ENCODE peak calls at places on chromosomes 1 and 21, in seven cellular contexts. J, K, L, Q, N, D and W are unnamed samples.

GRCh38 chr1:234978397-234979291 is 150.0 kb downstream of the TOMM20 start:
- DNase-seq in J (peak; percentile 87), K (peak; percentile 75), L (no peak), Q (peak; percentile 68), N (no peak), D (peak; percentile 70), W (peak; percentile 94)

GRCh38 chr1:152185544-152186391 is 26.7 kb upstream of the RPTN start:
- DNase-seq in J (peak; percentile 81), K (peak; percentile 78), L (no peak), Q (peak; percentile 88), N (peak; percentile 26), D (peak; percentile 66), W (peak; percentile 77)

GRCh38 chr1:23403355-23403734 is 21.2 kb downstream of the TCEA3 start:
- DNase-seq in J (no peak), K (no peak), L (no peak), Q (no peak), N (no peak), D (no peak), W (no peak)

GRCh38 chr1:91735266-91735845 is 150.6 kb downstream of the TGFBR3 start:
- DNase-seq in J (no peak), K (no peak), L (no peak), Q (no peak), N (no peak), D (no peak), W (no peak)

GRCh38 chr1:45848714-45849113 is 45.3 kb downstream of the MAST2 start:
- DNase-seq in J (peak; percentile 28), K (peak; percentile 43), L (no peak), Q (no peak), N (no peak), D (no peak), W (no peak)

GRCh38 chr1:20787100-20787774 is at the start of gene HP1BP3:
- DNase-seq in J (peak; percentile 81), K (peak; percentile 65), L (peak; percentile 82), Q (peak; percentile 61), N (peak; percentile 15), D (peak; percentile 32), W (peak; percentile 62)

GRCh38 chr1:76090284-76091180 is 16.0 kb downstream of the ST6GALNAC3 start:
- DNase-seq in J (no peak), K (no peak), L (no peak), Q (no peak), N (no peak), D (no peak), W (no peak)

GRCh38 chr1:73635021-73635420 is 563.0 kb downstream of the LRRIQ3 start:
- DNase-seq in J (no peak), K (no peak), L (no peak), Q (peak; percentile 17), N (no peak), D (no peak), W (no peak)

GRCh38 chr1:107246775-107247345 is 106.0 kb downstream of the NTNG1 start:
- DNase-seq in J (no peak), K (no peak), L (no peak), Q (no peak), N (no peak), D (no peak), W (no peak)

GRCh38 chr1:204672482-204673216 is 12.9 kb downstream of the LRRN2 start:
- DNase-seq in J (no peak), K (no peak), L (no peak), Q (no peak), N (no peak), D (no peak), W (no peak)

GRCh38 chr1:207807395-207808321 is 55.8 kb downstream of the CD46 start:
- DNase-seq in J (no peak), K (no peak), L (no peak), Q (no peak), N (no peak), D (no peak), W (no peak)

GRCh38 chr1:180981596-180982387 is 40.9 kb downstream of the STX6 start:
- DNase-seq in J (no peak), K (no peak), L (no peak), Q (no peak), N (no peak), D (no peak), W (no peak)

GRCh38 chr21:45937721-45938452 is 43.7 kb upstream of the COL6A1 start:
- DNase-seq in J (no peak), K (peak; percentile 29), L (no peak), Q (no peak), N (no peak), D (no peak), W (no peak)

GRCh38 chr1:94694234-94694915 is 125.8 kb upstream of the SLC44A3 start:
- DNase-seq in J (no peak), K (no peak), L (no peak), Q (no peak), N (no peak), D (no peak), W (no peak)

GRCh38 chr1:156727914-156728598 is at the start of gene METTL25B:
- DNase-seq in J (peak; percentile 82), K (peak; percentile 75), L (peak; percentile 79), Q (peak; percentile 88), N (no peak), D (peak; percentile 70), W (peak; percentile 77)

GRCh38 chr1:226408285-226409184 is 642 bp upstream of the PARP1 start:
- DNase-seq in J (no peak), K (no peak), L (no peak), Q (no peak), N (no peak), D (no peak), W (no peak)

GRCh38 chr1:115166531-115167091 is 77.3 kb upstream of the TSPAN2 start:
- DNase-seq in J (peak; percentile 89), K (peak; percentile 83), L (no peak), Q (no peak), N (no peak), D (peak; percentile 81), W (peak; percentile 68)

GRCh38 chr1:24481843-24482610 is 20.6 kb upstream of the RCAN3 start:
- DNase-seq in J (peak; percentile 28), K (no peak), L (no peak), Q (no peak), N (no peak), D (no peak), W (no peak)

GRCh38 chr1:111620412-111620971 is 903 bp downstream of the RAP1A start:
- DNase-seq in J (peak; percentile 25), K (peak; percentile 25), L (no peak), Q (peak; percentile 21), N (no peak), D (no peak), W (no peak)

GRCh38 chr1:94463056-94463764 is 45.0 kb downstream of the ABCD3 start:
- DNase-seq in J (no peak), K (no peak), L (no peak), Q (no peak), N (no peak), D (no peak), W (no peak)

GRCh38 chr21:42466700-42467612 is 29.1 kb downstream of the RSPH1 start:
- DNase-seq in J (peak; percentile 4), K (peak; percentile 11), L (no peak), Q (peak; percentile 26), N (no peak), D (no peak), W (peak; percentile 15)

GRCh38 chr1:41538741-41539415 is 54.4 kb upstream of the EDN2 start:
- DNase-seq in J (no peak), K (no peak), L (peak; percentile 27), Q (no peak), N (no peak), D (no peak), W (no peak)

GRCh38 chr21:45333583-45334121 is 46.0 kb upstream of the POFUT2 start:
- DNase-seq in J (peak; percentile 51), K (peak; percentile 49), L (peak; percentile 62), Q (peak; percentile 48), N (no peak), D (no peak), W (no peak)

GRCh38 chr1:158003409-158003805 is 10.0 kb downstream of the KIRREL1 start:
- DNase-seq in J (peak; percentile 81), K (peak; percentile 76), L (no peak), Q (peak; percentile 47), N (no peak), D (peak; percentile 57), W (peak; percentile 35)

GRCh38 chr1:36641776-36642175 is 159.1 kb upstream of the CSF3R start:
- DNase-seq in J (no peak), K (no peak), L (no peak), Q (no peak), N (no peak), D (no peak), W (no peak)

GRCh38 chr1:59751801-59752200 is 62.9 kb upstream of the HOOK1 start:
- DNase-seq in J (peak; percentile 20), K (no peak), L (no peak), Q (peak; percentile 32), N (no peak), D (no peak), W (peak; percentile 32)

GRCh38 chr1:111415461-111415860 is 12.1 kb downstream of the OVGP1 start:
- DNase-seq in J (no peak), K (no peak), L (no peak), Q (no peak), N (no peak), D (no peak), W (no peak)

GRCh38 chr1:33957854-33958253 is 94.0 kb downstream of the HMGB4 start:
- DNase-seq in J (no peak), K (no peak), L (no peak), Q (no peak), N (no peak), D (no peak), W (no peak)

GRCh38 chr1:70910013-70910412 is 137.6 kb downstream of the PTGER3 start:
- DNase-seq in J (no peak), K (no peak), L (no peak), Q (no peak), N (no peak), D (no peak), W (no peak)

GRCh38 chr1:155080250-155081228 is 1.9 kb downstream of the EFNA3 start:
- DNase-seq in J (peak; percentile 19), K (no peak), L (peak; percentile 85), Q (no peak), N (no peak), D (no peak), W (no peak)

GRCh38 chr1:7389201-7389785 is 381.8 kb upstream of the VAMP3 start:
- DNase-seq in J (no peak), K (peak; percentile 16), L (peak; percentile 37), Q (no peak), N (no peak), D (no peak), W (peak; percentile 77)

GRCh38 chr1:45772971-45773370 is 22.5 kb upstream of the IPP start:
- DNase-seq in J (no peak), K (no peak), L (no peak), Q (no peak), N (no peak), D (no peak), W (no peak)

GRCh38 chr1:63799810-63800209 is 26.0 kb downstream of the ROR1 start:
- DNase-seq in J (peak; percentile 50), K (peak; percentile 79), L (no peak), Q (no peak), N (no peak), D (peak; percentile 67), W (no peak)

GRCh38 chr1:213371769-213372619 is 321.0 kb downstream of the RPS6KC1 start:
- DNase-seq in J (no peak), K (no peak), L (no peak), Q (no peak), N (no peak), D (no peak), W (no peak)

GRCh38 chr1:240117930-240118329 is 26.2 kb downstream of the FMN2 start:
- DNase-seq in J (no peak), K (no peak), L (no peak), Q (no peak), N (no peak), D (no peak), W (no peak)

GRCh38 chr1:91221017-91221416 is 183.6 kb downstream of the HFM1 start:
- DNase-seq in J (no peak), K (no peak), L (no peak), Q (no peak), N (no peak), D (no peak), W (no peak)